ENCODE peak calls at places on chromosomes 2 and 18, in seven cellular contexts. S, Q, F, W, M, U and X are unnamed samples.

GRCh38 chr2:174553811-174554493 is 43.7 kb downstream of the WIPF1 start:
- DNase-seq in S (no peak), Q (no peak), F (peak), W (no peak), M (peak), U (no peak), X (no peak)

GRCh38 chr2:223674998-223675609 is 72.9 kb upstream of the SCG2 start:
- DNase-seq in S (no peak), Q (peak), F (no peak), W (peak), M (peak), U (no peak), X (no peak)

GRCh38 chr2:103353754-103354153 is 591.9 kb downstream of the TMEM182 start:
- DNase-seq in S (no peak), Q (no peak), F (no peak), W (no peak), M (no peak), U (no peak), X (no peak)

GRCh38 chr2:178491612-178492011 is 11.4 kb downstream of the PLEKHA3 start:
- DNase-seq in S (no peak), Q (no peak), F (no peak), W (no peak), M (no peak), U (no peak), X (no peak)

GRCh38 chr18:42446195-42446594 is 491.2 kb downstream of the PIK3C3 start:
- DNase-seq in S (no peak), Q (no peak), F (no peak), W (peak), M (no peak), U (no peak), X (peak)

GRCh38 chr18:3401669-3402620 is 48.0 kb upstream of the TGIF1 start:
- DNase-seq in S (no peak), Q (no peak), F (no peak), W (no peak), M (peak), U (no peak), X (no peak)

GRCh38 chr18:67266591-67267237 is 249.8 kb downstream of the DSEL start:
- DNase-seq in S (peak), Q (peak), F (no peak), W (peak), M (no peak), U (no peak), X (no peak)

GRCh38 chr2:197453914-197454398 is 604 bp downstream of the COQ10B start:
- DNase-seq in S (peak), Q (peak), F (no peak), W (peak), M (no peak), U (no peak), X (peak)

GRCh38 chr2:18991177-18992168 is 366.9 kb downstream of the OSR1 start:
- DNase-seq in S (peak), Q (peak), F (no peak), W (peak), M (no peak), U (no peak), X (peak)

GRCh38 chr2:29719626-29720025 is 201.8 kb downstream of the ALK start:
- DNase-seq in S (no peak), Q (no peak), F (no peak), W (no peak), M (no peak), U (no peak), X (no peak)

GRCh38 chr2:61898810-61899209 is 6.7 kb upstream of the COMMD1 start:
- DNase-seq in S (no peak), Q (no peak), F (no peak), W (peak), M (peak), U (no peak), X (no peak)

GRCh38 chr2:48723125-48723524 is 32.4 kb downstream of the LHCGR start:
- DNase-seq in S (no peak), Q (no peak), F (no peak), W (peak), M (no peak), U (no peak), X (peak)

GRCh38 chr2:20596193-20596972 is 54.5 kb downstream of the HS1BP3 start:
- DNase-seq in S (no peak), Q (no peak), F (no peak), W (no peak), M (peak), U (no peak), X (no peak)

GRCh38 chr2:241005569-241005968 is 7.2 kb downstream of the SNED1 start:
- DNase-seq in S (no peak), Q (no peak), F (no peak), W (no peak), M (no peak), U (no peak), X (no peak)

GRCh38 chr18:3525870-3526420 is 76.0 kb downstream of the TGIF1 start:
- DNase-seq in S (no peak), Q (no peak), F (peak), W (peak), M (no peak), U (no peak), X (no peak)

GRCh38 chr2:189522435-189523151 is 58.0 kb downstream of the SLC40A1 start:
- DNase-seq in S (no peak), Q (no peak), F (no peak), W (no peak), M (no peak), U (no peak), X (no peak)

GRCh38 chr18:80046011-80046410 is 11.8 kb downstream of the RBFA start:
- DNase-seq in S (no peak), Q (no peak), F (no peak), W (no peak), M (no peak), U (no peak), X (no peak)

GRCh38 chr2:2192385-2192957 is 138.6 kb downstream of the MYT1L start:
- DNase-seq in S (no peak), Q (no peak), F (no peak), W (no peak), M (no peak), U (no peak), X (no peak)

GRCh38 chr18:79530821-79531220 is 135.1 kb downstream of the NFATC1 start:
- DNase-seq in S (no peak), Q (no peak), F (no peak), W (no peak), M (no peak), U (peak), X (no peak)

GRCh38 chr2:102187191-102188150 is 648 bp downstream of the IL1RL2 start:
- DNase-seq in S (no peak), Q (no peak), F (peak), W (peak), M (no peak), U (peak), X (no peak)

GRCh38 chr2:205273627-205274026 is 408.7 kb upstream of the NRP2 start:
- DNase-seq in S (no peak), Q (no peak), F (no peak), W (no peak), M (no peak), U (no peak), X (no peak)

GRCh38 chr2:236744316-236745105 is 174.9 kb downstream of the ACKR3 start:
- DNase-seq in S (peak), Q (peak), F (no peak), W (peak), M (no peak), U (no peak), X (peak)

GRCh38 chr2:203579131-203579643 is 44.1 kb upstream of the RAPH1 start:
- DNase-seq in S (no peak), Q (peak), F (no peak), W (peak), M (no peak), U (no peak), X (no peak)

GRCh38 chr2:127015106-127015910 is 91.6 kb downstream of the BIN1 start:
- DNase-seq in S (no peak), Q (no peak), F (no peak), W (no peak), M (no peak), U (no peak), X (no peak)

GRCh38 chr2:209938906-209939305 is 63.5 kb upstream of the RPE start:
- DNase-seq in S (no peak), Q (no peak), F (no peak), W (no peak), M (no peak), U (no peak), X (no peak)

GRCh38 chr2:9658972-9659371 is 28.2 kb upstream of the YWHAQ start:
- DNase-seq in S (no peak), Q (no peak), F (no peak), W (peak), M (no peak), U (no peak), X (no peak)

GRCh38 chr2:238238766-238239551 is 879 bp downstream of the HES6 start:
- DNase-seq in S (no peak), Q (no peak), F (peak), W (no peak), M (no peak), U (peak), X (no peak)

GRCh38 chr2:19886261-19886660 is 15.5 kb downstream of the TTC32 start:
- DNase-seq in S (no peak), Q (no peak), F (no peak), W (no peak), M (no peak), U (no peak), X (no peak)

GRCh38 chr2:223688094-223688835 is 86.1 kb upstream of the SCG2 start:
- DNase-seq in S (no peak), Q (no peak), F (no peak), W (no peak), M (no peak), U (no peak), X (no peak)

GRCh38 chr2:235157746-235158482 is 206.1 kb downstream of the SH3BP4 start:
- DNase-seq in S (no peak), Q (no peak), F (no peak), W (no peak), M (no peak), U (no peak), X (no peak)

GRCh38 chr2:48607307-48608014 is 10.2 kb upstream of the GTF2A1L start:
- DNase-seq in S (no peak), Q (peak), F (no peak), W (peak), M (no peak), U (no peak), X (no peak)

GRCh38 chr18:23387265-23387664 is 65.8 kb upstream of the RIOK3 start:
- DNase-seq in S (no peak), Q (no peak), F (no peak), W (no peak), M (no peak), U (no peak), X (no peak)

GRCh38 chr2:75865083-75865482 is 154.4 kb upstream of the GCFC2 start:
- DNase-seq in S (no peak), Q (no peak), F (no peak), W (no peak), M (no peak), U (no peak), X (no peak)

GRCh38 chr2:239967244-239968036 is 57.7 kb downstream of the NDUFA10 start:
- DNase-seq in S (no peak), Q (no peak), F (no peak), W (no peak), M (no peak), U (no peak), X (no peak)

GRCh38 chr2:30664761-30665358 is 142.4 kb downstream of the CAPN13 start:
- DNase-seq in S (peak), Q (peak), F (no peak), W (peak), M (no peak), U (no peak), X (peak)

GRCh38 chr2:72538486-72538885 is 287.3 kb downstream of the EXOC6B start:
- DNase-seq in S (no peak), Q (no peak), F (no peak), W (peak), M (no peak), U (no peak), X (no peak)

GRCh38 chr2:207768168-207768890 is 1.4 kb downstream of the FZD5 start:
- DNase-seq in S (no peak), Q (no peak), F (peak), W (peak), M (no peak), U (peak), X (no peak)

GRCh38 chr2:47088371-47089082 is 66.6 kb downstream of the STPG4 start:
- DNase-seq in S (no peak), Q (no peak), F (no peak), W (peak), M (no peak), U (no peak), X (no peak)
- TF ChIP-seq CTCF in S (no peak), Q (no peak), F (no peak), W (peak), M (peak), U (no peak), X (peak)

GRCh38 chr18:36376361-36376760 is 78.8 kb downstream of the FHOD3 start:
- DNase-seq in S (no peak), Q (peak), F (no peak), W (no peak), M (no peak), U (no peak), X (no peak)

GRCh38 chr18:36377626-36378025 is 80.1 kb downstream of the FHOD3 start:
- DNase-seq in S (no peak), Q (no peak), F (no peak), W (no peak), M (no peak), U (no peak), X (no peak)

GRCh38 chr18:36375118-36375517 is 77.6 kb downstream of the FHOD3 start:
- DNase-seq in S (no peak), Q (no peak), F (no peak), W (no peak), M (no peak), U (no peak), X (no peak)

GRCh38 chr18:36374262-36374661 is 76.7 kb downstream of the FHOD3 start:
- DNase-seq in S (no peak), Q (no peak), F (no peak), W (no peak), M (no peak), U (no peak), X (no peak)

GRCh38 chr18:36372902-36373301 is 75.4 kb downstream of the FHOD3 start:
- DNase-seq in S (peak), Q (no peak), F (no peak), W (peak), M (no peak), U (no peak), X (no peak)
- TF ChIP-seq CTCF in S (peak), Q (no peak), F (no peak), W (peak), M (no peak), U (no peak), X (no peak)

DNA sequence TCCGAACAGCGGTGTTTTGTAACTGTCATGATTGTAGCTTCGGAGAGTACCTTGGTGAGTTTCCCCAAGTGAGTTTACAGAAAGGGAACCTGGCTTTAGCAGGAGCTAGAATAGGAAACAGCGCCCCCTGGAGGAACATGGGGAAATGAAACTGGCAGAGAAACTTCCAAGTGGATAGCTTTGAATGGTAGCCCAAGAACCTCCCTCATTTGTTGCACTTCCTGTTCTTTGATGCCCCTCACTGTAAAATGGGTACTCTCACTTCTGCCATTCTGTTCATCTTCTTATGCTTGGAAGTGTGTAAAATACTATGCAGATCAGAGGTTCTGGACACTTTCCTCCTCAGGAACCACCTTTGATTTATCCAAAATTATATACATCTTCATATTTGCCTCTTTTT is 36.2 kb downstream of the CHST10 start:
- DNase-seq in S (peak), Q (peak), F (peak), W (peak), M (peak), U (no peak), X (peak)
- TF ChIP-seq CTCF in S (peak), Q (peak), F (peak), W (peak), M (peak), U (peak), X (peak)

GRCh38 chr2:166695154-166695553 is 193.1 kb upstream of the XIRP2 start:
- DNase-seq in S (no peak), Q (no peak), F (no peak), W (no peak), M (no peak), U (no peak), X (no peak)
- TF ChIP-seq CTCF in S (no peak), Q (no peak), F (no peak), W (no peak), M (no peak), U (no peak), X (no peak)

DNA sequence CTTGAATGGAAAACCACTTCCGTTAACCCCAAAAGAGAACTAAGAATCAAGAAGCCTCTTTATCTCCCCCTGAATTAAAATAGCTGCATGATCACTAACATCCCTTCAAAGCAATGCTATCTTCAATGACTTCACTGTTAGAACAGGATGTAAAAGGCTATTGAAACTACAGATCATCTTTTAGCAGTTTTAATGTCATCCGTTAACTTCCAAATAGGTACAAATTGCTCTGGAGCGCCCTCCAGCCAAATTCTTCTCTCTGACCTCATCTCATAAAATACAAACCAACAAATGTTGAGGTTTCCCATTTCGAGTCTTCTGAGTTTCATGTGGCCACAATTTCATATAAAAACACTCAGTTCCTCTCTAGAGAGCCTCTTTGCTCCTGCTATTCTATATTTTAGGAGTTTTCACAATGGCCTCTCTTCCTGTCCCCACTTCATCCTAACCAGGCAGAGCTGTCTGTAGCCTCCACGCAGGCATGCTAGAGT is 38.0 kb downstream of the B4GALT6 start:
- DNase-seq in S (no peak), Q (no peak), F (no peak), W (no peak), M (no peak), U (no peak), X (peak)
- TF ChIP-seq CTCF in S (no peak), Q (no peak), F (no peak), W (no peak), M (no peak), U (no peak), X (no peak)

DNA sequence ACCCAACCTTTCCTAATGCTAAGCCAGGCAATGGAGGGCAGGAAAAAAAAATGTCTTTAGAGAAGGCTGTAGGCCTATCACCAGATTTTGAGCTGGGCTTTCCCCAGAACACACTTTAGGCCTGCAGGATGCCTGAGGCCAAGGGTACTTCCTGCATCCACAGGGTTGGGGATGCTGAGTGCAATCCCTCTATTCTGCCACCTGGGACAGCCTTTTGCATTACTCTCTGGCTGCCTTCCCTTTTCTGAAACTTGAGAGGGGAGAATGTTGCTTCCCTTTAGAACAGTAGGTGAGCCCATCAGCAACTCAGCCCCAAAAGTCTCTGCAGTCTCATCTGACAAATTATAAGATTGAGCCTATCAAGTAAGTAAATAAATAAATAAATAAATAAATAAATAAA is 195.2 kb downstream of the SLC8A1 start:
- DNase-seq in S (no peak), Q (no peak), F (no peak), W (no peak), M (peak), U (no peak), X (no peak)
- TF ChIP-seq CTCF in S (peak), Q (peak), F (no peak), W (peak), M (peak), U (no peak), X (peak)

GRCh38 chr2:129829577-129829976 is 149.9 kb upstream of the RAB6C start:
- DNase-seq in S (no peak), Q (no peak), F (no peak), W (no peak), M (no peak), U (no peak), X (no peak)

GRCh38 chr2:129823044-129823443 is 156.4 kb upstream of the RAB6C start:
- DNase-seq in S (no peak), Q (no peak), F (no peak), W (no peak), M (no peak), U (no peak), X (no peak)

GRCh38 chr2:129828829-129829228 is 150.6 kb upstream of the RAB6C start:
- DNase-seq in S (no peak), Q (no peak), F (no peak), W (no peak), M (no peak), U (no peak), X (no peak)

GRCh38 chr2:129831018-129831417 is 148.4 kb upstream of the RAB6C start:
- DNase-seq in S (no peak), Q (no peak), F (no peak), W (no peak), M (no peak), U (no peak), X (no peak)

GRCh38 chr2:129827251-129827894 is 152.1 kb upstream of the RAB6C start:
- DNase-seq in S (no peak), Q (no peak), F (no peak), W (no peak), M (no peak), U (peak), X (no peak)
- TF ChIP-seq CTCF in S (no peak), Q (no peak), F (no peak), W (no peak), M (no peak), U (no peak), X (no peak)